ENCODE peak calls at places on chromosomes 5 and 9, in five cellular contexts. H is stimulated activated CD4-positive, alpha-beta T cell treated with anti-CD3 and anti-CD28 coated beads, Interleukin-15, amount 100 ng/mL, for 24 hours; L is RWPE1; X is mesothelial cell of epicardium; G is EL. R is an unnamed sample.

GRCh38 chr5:158629591-158630312 is 470.0 kb downstream of the EBF1 start:
- DNase-seq in X (no peak), L (no peak), H (no peak), G (no peak), R (no peak)

GRCh38 chr9:130755377-130756007 is 61.9 kb downstream of the EXOSC2 start:
- DNase-seq in G (no peak), H (no peak), L (no peak), X (no peak), R (no peak)

GRCh38 chr5:16546712-16547111 is 70.1 kb downstream of the RETREG1 start:
- DNase-seq in H (no peak), G (peak; percentile 15), L (no peak), X (no peak), R (no peak)

GRCh38 chr5:169801324-169801777 is 164.3 kb downstream of the DOCK2 start:
- DNase-seq in G (peak; percentile 62), L (peak; percentile 25), X (no peak), H (no peak), R (no peak)

GRCh38 chr5:142110046-142110531 is 1.5 kb downstream of the NDFIP1 start:
- DNase-seq in L (peak; percentile 36), H (peak; percentile 53), G (peak; percentile 31), X (no peak), R (peak; percentile 12)

GRCh38 chr5:81303563-81303962 is 2.2 kb downstream of the ZCCHC9 start:
- DNase-seq in H (no peak), G (peak; percentile 84), L (peak; percentile 52), X (no peak), R (no peak)

GRCh38 chr5:81787843-81788242 is 36.9 kb upstream of the SSBP2 start:
- DNase-seq in H (no peak), G (peak; percentile 46), X (no peak), L (no peak), R (no peak)

GRCh38 chr5:64958757-64959391 is 190.1 kb downstream of the CWC27 start:
- DNase-seq in L (peak; percentile 14), G (peak; percentile 49), X (no peak), H (no peak), R (peak; percentile 54)

GRCh38 chr5:172805736-172806255 is 28.3 kb upstream of the ERGIC1 start:
- DNase-seq in H (no peak), G (no peak), L (no peak), X (no peak), R (no peak)

GRCh38 chr5:179278546-179278945 is 66.7 kb downstream of the ADAMTS2 start:
- DNase-seq in X (no peak), H (no peak), G (no peak), L (no peak), R (no peak)

GRCh38 chr5:95904827-95905226 is 56.8 kb downstream of the ELL2 start:
- DNase-seq in G (no peak), L (no peak), H (no peak), X (no peak), R (no peak)

GRCh38 chr9:113484258-113484730 is 20.8 kb downstream of the RGS3 start:
- DNase-seq in G (peak; percentile 32), H (no peak), X (no peak), L (no peak), R (no peak)

GRCh38 chr5:43601454-43602260 is 1.3 kb upstream of the NNT start:
- DNase-seq in X (no peak), G (peak; percentile 68), L (peak; percentile 42), H (no peak), R (peak; percentile 48)

GRCh38 chr9:124840300-124840833 is 12.9 kb upstream of the WDR38 start:
- DNase-seq in X (no peak), L (no peak), G (no peak), H (no peak), R (no peak)

GRCh38 chr9:4555251-4555650 is 65.0 kb downstream of the SLC1A1 start:
- DNase-seq in G (peak; percentile 19), L (no peak), H (no peak), X (no peak), R (no peak)

GRCh38 chr9:104914458-104914857 is 13.5 kb downstream of the ABCA1 start:
- DNase-seq in G (no peak), H (peak; percentile 23), L (no peak), X (no peak), R (no peak)

GRCh38 chr9:13478235-13478634 is 198.7 kb upstream of the MPDZ start:
- DNase-seq in L (no peak), G (no peak), X (no peak), H (no peak), R (no peak)

GRCh38 chr5:178310130-178310865 is 77.7 kb upstream of the PHYKPL start:
- DNase-seq in L (no peak), G (no peak), H (no peak), X (no peak), R (no peak)

GRCh38 chr9:97807681-97808080 is 45.3 kb upstream of the FOXE1 start:
- DNase-seq in H (no peak), X (no peak), L (peak; percentile 56), G (peak; percentile 48), R (peak; percentile 30)

GRCh38 chr9:100052375-100052774 is 46.4 kb downstream of the ERP44 start:
- DNase-seq in L (no peak), G (no peak), H (no peak), X (no peak), R (no peak)

GRCh38 chr5:78016831-78017529 is 240.8 kb upstream of the TBCA start:
- DNase-seq in L (no peak), G (no peak), H (no peak), X (no peak), R (no peak)

GRCh38 chr5:144035341-144035740 is 135.1 kb downstream of the YIPF5 start:
- DNase-seq in G (no peak), H (no peak), X (no peak), L (no peak), R (no peak)

GRCh38 chr9:127965953-127966352 is 14.8 kb downstream of the EEIG1 start:
- DNase-seq in L (no peak), G (no peak), H (peak; percentile 3), X (no peak), R (no peak)

GRCh38 chr5:53917095-53917494 is 356.7 kb downstream of the NDUFS4 start:
- DNase-seq in L (peak; percentile 55), H (no peak), G (peak; percentile 82), X (no peak), R (peak; percentile 5)

GRCh38 chr5:62354028-62354874 is 48.2 kb downstream of the KIF2A start:
- DNase-seq in H (no peak), G (peak; percentile 48), X (no peak), L (peak; percentile 57), R (peak; percentile 57)

GRCh38 chr5:1815071-1815786 is 14.0 kb downstream of the NDUFS6 start:
- DNase-seq in H (no peak), X (no peak), G (no peak), L (no peak), R (no peak)

GRCh38 chr5:148998174-148998797 is 64.6 kb downstream of the SH3TC2 start:
- DNase-seq in H (peak; percentile 13), L (peak; percentile 59), G (peak; percentile 73), X (no peak), R (peak; percentile 81)

GRCh38 chr5:92527311-92528078 is 1053.5 kb downstream of the NR2F1-AS1 start:
- DNase-seq in G (peak; percentile 62), H (no peak), X (no peak), L (no peak), R (no peak)

GRCh38 chr5:135615581-135616260 is 36.9 kb upstream of the CXCL14 start:
- DNase-seq in X (peak; percentile 11), G (no peak), H (no peak), L (no peak), R (no peak)

R was measured in ACHN.